ENCODE peak calls at places on chromosome 15, in eight cellular contexts. P is fibroblast of lung, E is left ventricle myocardium inferior, C is astrocyte, H is cardiac fibroblast, J is RWPE1, D is B cell, F is uterus. I is an unnamed sample.

GRCh38 chr15:56929389-56929788 is 10.9 kb downstream of the TCF12 start:
- DNase-seq in P (peak; percentile 59), E (no peak), C (peak; percentile 63), H (peak; percentile 75), J (peak; percentile 44), D (no peak), F (no peak), I (peak; percentile 51)

GRCh38 chr15:81722982-81723381 is 322.8 kb downstream of the MEX3B start:
- DNase-seq in P (no peak), E (no peak), C (no peak), H (no peak), J (no peak), D (no peak), F (no peak), I (no peak)

GRCh38 chr15:79184465-79184892 is 93.9 kb upstream of the RASGRF1 start:
- DNase-seq in P (peak; percentile 66), E (peak; percentile 64), C (peak; percentile 20), H (peak; percentile 70), J (peak; percentile 76), D (peak; percentile 67), F (peak; percentile 73), I (peak; percentile 40)

GRCh38 chr15:96428742-96429141 is 98.2 kb downstream of the NR2F2 start:
- DNase-seq in P (peak; percentile 97), E (no peak), C (peak; percentile 95), H (peak; percentile 95), J (peak; percentile 69), D (no peak), F (no peak), I (peak; percentile 97)

GRCh38 chr15:72554471-72555425 is 80.6 kb downstream of the ARIH1 start:
- DNase-seq in P (peak; percentile 77), E (no peak), C (peak; percentile 85), H (peak; percentile 91), J (no peak), D (no peak), F (no peak), I (peak; percentile 74)

GRCh38 chr15:56261854-56262509 is 18.3 kb upstream of the RFX7 start:
- DNase-seq in P (no peak), E (no peak), C (no peak), H (no peak), J (no peak), D (no peak), F (no peak), I (peak; percentile 4)

GRCh38 chr15:86650084-86650483 is 570.4 kb downstream of the AGBL1 start:
- DNase-seq in P (no peak), E (no peak), C (no peak), H (no peak), J (peak; percentile 41), D (no peak), F (no peak), I (no peak)

GRCh38 chr15:41161336-41161735 is 45.3 kb upstream of the INO80 start:
- DNase-seq in P (peak; percentile 16), E (no peak), C (peak; percentile 42), H (peak; percentile 40), J (no peak), D (no peak), F (no peak), I (no peak)

GRCh38 chr15:79230766-79231165 is 51.8 kb upstream of the ANKRD34C start:
- DNase-seq in P (no peak), E (no peak), C (no peak), H (no peak), J (no peak), D (no peak), F (no peak), I (no peak)

DNA sequence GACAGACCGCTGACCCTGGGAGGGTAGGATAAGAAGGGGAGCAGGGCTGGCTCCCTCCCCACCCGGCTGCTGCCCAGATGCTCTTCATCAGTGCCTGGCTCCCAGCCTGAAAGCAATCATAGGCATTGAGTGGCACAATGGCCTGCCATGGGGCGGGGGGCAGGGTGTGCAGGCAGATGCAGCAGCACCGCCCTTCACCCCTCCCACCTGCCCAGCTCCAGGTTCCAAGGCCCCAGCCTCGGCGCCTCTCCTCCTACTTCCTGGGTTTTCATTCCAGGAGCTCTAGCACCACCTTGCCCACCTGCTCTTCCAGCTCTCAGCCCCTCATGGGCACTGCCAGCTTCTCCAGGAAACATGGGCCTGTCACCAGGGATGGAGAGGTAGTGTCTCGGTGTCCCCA is 101.7 kb downstream of the MEGF11 start:
- DNase-seq in P (no peak), E (peak; percentile 16), C (no peak), H (no peak), J (no peak), D (no peak), F (no peak), I (no peak)
- TF ChIP-seq CTCF in P (no peak), E (peak; percentile 40), C (no peak), H (no peak), J (no peak), D (no peak), F (no peak), I (no peak)

DNA sequence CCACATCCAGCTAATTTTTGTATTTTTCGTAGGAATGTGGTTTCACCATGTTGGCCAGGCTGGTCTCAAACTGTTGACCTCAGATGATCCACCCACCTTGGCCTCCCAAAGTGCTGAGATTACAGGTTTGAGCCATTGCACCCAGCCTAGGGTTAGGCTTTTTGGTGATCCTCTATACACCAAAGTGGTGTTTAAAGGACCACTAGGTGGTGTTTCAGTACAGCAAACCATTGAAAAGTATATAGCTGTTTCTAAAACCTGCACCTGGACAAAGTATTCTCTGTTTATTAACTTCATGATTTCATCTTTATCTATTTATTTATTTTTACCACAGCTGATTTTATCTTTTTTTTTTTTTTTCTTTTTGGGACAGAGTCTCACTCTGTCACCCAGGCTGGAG is 68.4 kb downstream of the MINDY2 start:
- DNase-seq in P (peak; percentile 8), E (no peak), C (no peak), H (peak; percentile 34), J (peak; percentile 14), D (no peak), F (no peak), I (no peak)
- TF ChIP-seq CTCF in P (peak; percentile 7), E (peak; percentile 38), C (no peak), H (peak; percentile 34), J (peak; percentile 23), D (peak; percentile 34), F (no peak), I (peak; percentile 61)

DNA sequence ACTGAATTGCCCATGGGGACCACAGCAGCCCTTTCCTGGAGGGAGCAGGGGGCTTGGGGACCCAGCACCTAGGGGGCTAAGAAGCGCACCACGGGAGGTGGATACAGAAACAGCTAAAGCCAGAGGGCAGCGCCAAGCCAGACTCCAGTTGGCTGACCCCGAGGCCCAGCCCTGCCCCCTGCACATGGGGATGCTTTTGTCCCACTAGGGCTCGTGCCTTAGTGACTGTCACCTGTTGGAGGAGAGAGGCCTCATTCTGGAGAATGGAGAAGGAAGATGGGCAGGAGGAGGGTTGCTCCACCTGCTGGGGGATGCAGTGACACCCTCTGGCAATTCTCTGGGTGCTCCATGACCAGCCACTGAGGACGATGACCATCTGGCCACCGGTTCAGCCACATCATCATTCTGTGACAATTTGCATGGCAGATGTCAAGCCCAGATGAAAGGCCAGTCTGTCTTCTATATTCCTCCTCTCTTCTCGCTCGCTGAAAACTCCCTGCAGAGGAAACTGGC is 167.8 kb upstream of the TLE3 start:
- DNase-seq in P (no peak), E (no peak), C (no peak), H (no peak), J (no peak), D (no peak), F (no peak), I (no peak)
- TF ChIP-seq CTCF in P (no peak), E (peak; percentile 39), C (no peak), H (peak; percentile 16), J (no peak), D (no peak), F (no peak), I (peak; percentile 56)

GRCh38 chr15:61220125-61220524 is 9.0 kb downstream of the RORA start:
- DNase-seq in P (no peak), E (no peak), C (no peak), H (no peak), J (no peak), D (no peak), F (no peak), I (no peak)

GRCh38 chr15:61222010-61222409 is 7.1 kb downstream of the RORA start:
- DNase-seq in P (no peak), E (no peak), C (no peak), H (no peak), J (no peak), D (no peak), F (no peak), I (no peak)

GRCh38 chr15:61216519-61216918 is 12.6 kb downstream of the RORA start:
- DNase-seq in P (no peak), E (no peak), C (no peak), H (no peak), J (peak; percentile 13), D (no peak), F (no peak), I (no peak)
- TF ChIP-seq CTCF in P (no peak), E (peak; percentile 10), C (no peak), H (no peak), J (no peak), D (no peak), F (no peak), I (no peak)

GRCh38 chr15:39874890-39875549 is 45.0 kb downstream of the GPR176 start:
- DNase-seq in P (peak; percentile 65), E (no peak), C (no peak), H (peak; percentile 72), J (peak; percentile 39), D (no peak), F (no peak), I (peak; percentile 31)
- TF ChIP-seq CTCF in P (peak; percentile 61), E (peak; percentile 62), C (peak; percentile 52), H (peak; percentile 71), J (peak; percentile 40), D (peak; percentile 38), F (peak; percentile 23), I (peak; percentile 77)

GRCh38 chr15:78139564-78139963 is 8.3 kb upstream of the CIB2 start:
- DNase-seq in P (no peak), E (no peak), C (no peak), H (no peak), J (no peak), D (no peak), F (no peak), I (no peak)
- TF ChIP-seq CTCF in P (no peak), E (no peak), C (no peak), H (no peak), J (no peak), D (no peak), F (no peak), I (no peak)

DNA sequence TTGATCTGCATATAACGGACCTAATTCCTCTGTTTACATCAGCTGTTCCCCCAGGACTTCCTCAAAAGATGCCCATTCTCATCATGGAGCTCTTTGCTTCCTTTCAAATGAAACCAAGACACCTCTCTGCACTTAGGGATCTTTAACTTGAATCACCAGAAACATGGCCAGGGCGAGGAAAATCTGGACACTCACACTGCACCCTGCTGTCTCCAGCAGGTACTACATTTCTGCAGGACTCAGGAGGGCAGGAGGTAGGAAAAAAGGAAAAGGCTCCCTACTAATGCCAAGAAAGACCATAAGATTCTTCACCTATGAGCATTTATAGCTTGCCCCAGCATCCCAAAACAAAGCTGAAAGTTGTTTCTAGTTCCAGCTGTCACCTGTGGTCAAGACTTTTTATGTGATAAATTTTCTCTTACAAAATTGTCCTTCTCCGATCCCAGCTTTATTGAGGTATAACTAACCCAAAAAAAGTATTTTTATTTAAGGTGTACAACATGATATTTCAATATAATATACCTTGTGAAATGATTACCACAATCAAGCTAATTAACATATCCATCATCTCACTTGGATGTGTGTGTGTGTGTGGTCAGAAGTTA is 87.3 kb upstream of the C15orf61 start:
- DNase-seq in P (peak; percentile 71), E (peak; percentile 20), C (peak; percentile 22), H (peak; percentile 73), J (peak; percentile 63), D (peak; percentile 13), F (peak; percentile 24), I (peak; percentile 53)
- TF ChIP-seq CTCF in P (peak; percentile 88), E (peak; percentile 79), C (peak; percentile 81), H (peak; percentile 92), J (peak; percentile 69), D (peak; percentile 70), F (peak; percentile 59), I (peak; percentile 89)